ENCODE peak calls at places on chromosomes 13 and 19, in nine cellular contexts. T is Right ventricle myocardium inferior; X is stimulated activated CD4-positive, alpha-beta T cell treated with anti-CD3 and anti-CD28 coated beads, Interleukin-2, amount 100 ng/mL, for 48 hours; L is lung; N is omental fat pad; S is activated gamma-delta T cell treated with Interleukin-2 at 50 U/mL for 16 hours; F is naive thymus-derived CD8-positive, alpha-beta T cell; D is activated naive CD4-positive, alpha-beta T cell treated with Interleukin-2 at 50 U/mL for 16 hours; Q is CD8-positive, alpha-beta T cell. H is an unnamed sample.

GRCh38 chr19:47518139-47518538 is 3.3 kb upstream of the NAPA start:
- DNase-seq in T (no peak), S (peak; percentile 50), Q (peak; percentile 75), D (peak; percentile 65), N (no peak), F (peak; percentile 77), X (peak; percentile 29), L (no peak), H (no peak)

GRCh38 chr13:78601124-78601885 is 2.0 kb downstream of the POU4F1 start:
- DNase-seq in L (no peak), F (no peak), S (no peak), D (no peak), X (no peak), N (no peak), T (no peak), Q (no peak), H (no peak)

GRCh38 chr19:28577199-28577598 is 635.8 kb downstream of the UQCRFS1 start:
- DNase-seq in F (no peak), L (no peak), N (no peak), D (no peak), X (no peak), Q (no peak), T (no peak), S (no peak), H (no peak)

GRCh38 chr13:47039106-47039505 is 142.3 kb upstream of the HTR2A start:
- DNase-seq in Q (no peak), T (no peak), D (no peak), F (no peak), N (no peak), X (no peak), S (no peak), L (no peak), H (no peak)

GRCh38 chr19:49421039-49421877 is 2.0 kb downstream of the PTH2 start:
- DNase-seq in T (peak; percentile 84), Q (peak; percentile 34), S (no peak), F (no peak), N (peak; percentile 40), L (peak; percentile 72), X (no peak), D (peak; percentile 29), H (peak; percentile 86)

GRCh38 chr13:20713751-20714150 is 10.3 kb downstream of the IL17D start:
- DNase-seq in F (no peak), Q (no peak), X (no peak), N (no peak), D (no peak), S (no peak), L (no peak), T (no peak), H (no peak)

GRCh38 chr13:110455941-110456340 is 105.6 kb downstream of the RAB20 start:
- DNase-seq in D (peak; percentile 60), S (peak; percentile 50), F (peak; percentile 32), T (peak; percentile 86), Q (peak; percentile 59), N (peak; percentile 51), X (peak; percentile 53), L (peak; percentile 79), H (peak; percentile 89)

GRCh38 chr13:30576528-30576927 is 41.2 kb upstream of the USPL1 start:
- DNase-seq in N (no peak), D (peak; percentile 44), S (peak; percentile 49), L (no peak), X (peak; percentile 19), T (no peak), Q (peak; percentile 77), F (peak; percentile 29), H (no peak)

GRCh38 chr13:44380404-44381165 is 7.0 kb downstream of the SERP2 start:
- DNase-seq in X (no peak), Q (no peak), T (no peak), D (no peak), L (no peak), N (no peak), S (no peak), F (no peak), H (no peak)

GRCh38 chr13:36549771-36550170 is 117.5 kb downstream of the CCNA1 start:
- DNase-seq in N (no peak), Q (no peak), X (no peak), F (no peak), S (no peak), T (no peak), L (no peak), D (no peak), H (no peak)

GRCh38 chr13:43132228-43132627 is 108.8 kb downstream of the DNAJC15 start:
- DNase-seq in S (no peak), F (no peak), T (no peak), D (no peak), X (no peak), Q (no peak), N (no peak), L (no peak), H (peak; percentile 53)

GRCh38 chr19:43290568-43291359 is 21.4 kb upstream of the PSG9 start:
- DNase-seq in N (no peak), F (peak; percentile 15), Q (no peak), T (no peak), D (no peak), X (peak; percentile 23), L (no peak), S (no peak), H (peak; percentile 31)